ENCODE peak calls at places on chromosomes 16 and 17, in four cellular contexts. H is H1, K is GM12878, V is K562. L is an unnamed sample.

GRCh38 chr17:78484300-78485159 is 92.7 kb downstream of the DNAH17 start:
- DNase-seq in H (peak; percentile 96), K (no peak), V (peak; percentile 98), L (no peak)

GRCh38 chr16:30184430-30185140 is 1.2 kb downstream of the CORO1A start:
- DNase-seq in H (peak; percentile 46), K (peak; percentile 28), V (peak; percentile 32), L (peak; percentile 67)

GRCh38 chr17:77042688-77043330 is 98.0 kb upstream of the SEC14L1 start:
- DNase-seq in H (no peak), K (no peak), V (no peak), L (no peak)

GRCh38 chr17:43014946-43015519 is 7.2 kb downstream of the VAT1 start:
- DNase-seq in H (no peak), K (no peak), V (no peak), L (no peak)

GRCh38 chr16:22317625-22318024 is 20.4 kb downstream of the POLR3E start:
- DNase-seq in H (no peak), K (no peak), V (no peak), L (no peak)

GRCh38 chr17:44309472-44309871 is 1.1 kb downstream of the RUNDC3A start:
- DNase-seq in H (no peak), K (no peak), V (no peak), L (no peak)

GRCh38 chr17:77769215-77769614 is 189.3 kb upstream of the TNRC6C start:
- DNase-seq in H (no peak), K (no peak), V (no peak), L (no peak)

GRCh38 chr17:31378638-31379037 is 12.8 kb upstream of the RAB11FIP4 start:
- DNase-seq in H (no peak), K (no peak), V (no peak), L (no peak)

GRCh38 chr16:77290451-77291110 is 91.4 kb downstream of the SYCE1L start:
- DNase-seq in H (no peak), K (no peak), V (no peak), L (no peak)

GRCh38 chr16:17072104-17072503 is 398.7 kb downstream of the XYLT1 start:
- DNase-seq in H (no peak), K (no peak), V (no peak), L (no peak)

GRCh38 chr17:45129426-45129939 is 2.8 kb downstream of the PLCD3 start:
- DNase-seq in H (no peak), K (no peak), V (no peak), L (no peak)

GRCh38 chr16:3922241-3922640 is 41.7 kb upstream of the CREBBP start:
- DNase-seq in H (no peak), K (no peak), V (no peak), L (no peak)

GRCh38 chr17:77002103-77003045 is 134.2 kb downstream of the MGAT5B start:
- DNase-seq in H (no peak), K (no peak), V (no peak), L (peak; percentile 59)

GRCh38 chr17:82884341-82884871 is 44.6 kb upstream of the ZNF750 start:
- DNase-seq in H (no peak), K (no peak), V (no peak), L (no peak)

GRCh38 chr17:59617141-59617757 is 2.4 kb upstream of the CLTC start:
- DNase-seq in H (no peak), K (no peak), V (no peak), L (no peak)

GRCh38 chr16:10752843-10753523 is 9.3 kb downstream of the NUBP1 start:
- DNase-seq in H (no peak), K (peak; percentile 74), V (no peak), L (no peak)

GRCh38 chr16:86466695-86467406 is 43.5 kb upstream of the FOXF1 start:
- DNase-seq in H (no peak), K (no peak), V (no peak), L (no peak)

GRCh38 chr16:85592700-85593502 is 20.2 kb upstream of the GSE1 start:
- DNase-seq in H (no peak), K (no peak), V (peak; percentile 79), L (no peak)

GRCh38 chr17:60579090-60579489 is 20.9 kb upstream of the PPM1D start:
- DNase-seq in H (no peak), K (no peak), V (no peak), L (no peak)

GRCh38 chr17:79778504-79779087 is 648 bp downstream of the CBX2 start:
- DNase-seq in H (peak; percentile 72), K (no peak), V (peak; percentile 42), L (peak; percentile 87)

GRCh38 chr17:76022285-76022684 is 4.8 kb downstream of the EVPL start:
- DNase-seq in H (no peak), K (no peak), V (no peak), L (no peak)

GRCh38 chr16:77396461-77396860 is 38.4 kb downstream of the ADAMTS18 start:
- DNase-seq in H (no peak), K (no peak), V (no peak), L (no peak)

GRCh38 chr16:80804061-80804450 is 342 bp downstream of the CDYL2 start:
- DNase-seq in H (peak; percentile 65), K (no peak), V (no peak), L (no peak)

GRCh38 chr16:56163938-56164337 is 27.4 kb upstream of the GNAO1 start:
- DNase-seq in H (no peak), K (peak; percentile 32), V (no peak), L (no peak)

GRCh38 chr17:57902800-57903759 is 52.1 kb downstream of the CUEDC1 start:
- DNase-seq in H (no peak), K (peak; percentile 89), V (no peak), L (no peak)

GRCh38 chr16:80518436-80518835 is 22.4 kb upstream of the DYNLRB2 start:
- DNase-seq in H (no peak), K (no peak), V (no peak), L (no peak)

GRCh38 chr17:71327376-71328059 is 793.3 kb upstream of the SOX9 start:
- DNase-seq in H (no peak), K (no peak), V (no peak), L (no peak)

GRCh38 chr16:50679676-50680555 is 1.2 kb downstream of the SNX20 start:
- DNase-seq in H (no peak), K (no peak), V (no peak), L (no peak)

GRCh38 chr16:50679266-50679665 is 1.8 kb downstream of the SNX20 start:
- DNase-seq in H (no peak), K (no peak), V (no peak), L (no peak)

GRCh38 chr16:50683689-50684374 is 2.7 kb upstream of the SNX20 start:
- DNase-seq in H (no peak), K (peak; percentile 87), V (no peak), L (no peak)

GRCh38 chr16:50680556-50680893 is 587 bp downstream of the SNX20 start:
- DNase-seq in H (no peak), K (no peak), V (no peak), L (no peak)

DNA sequence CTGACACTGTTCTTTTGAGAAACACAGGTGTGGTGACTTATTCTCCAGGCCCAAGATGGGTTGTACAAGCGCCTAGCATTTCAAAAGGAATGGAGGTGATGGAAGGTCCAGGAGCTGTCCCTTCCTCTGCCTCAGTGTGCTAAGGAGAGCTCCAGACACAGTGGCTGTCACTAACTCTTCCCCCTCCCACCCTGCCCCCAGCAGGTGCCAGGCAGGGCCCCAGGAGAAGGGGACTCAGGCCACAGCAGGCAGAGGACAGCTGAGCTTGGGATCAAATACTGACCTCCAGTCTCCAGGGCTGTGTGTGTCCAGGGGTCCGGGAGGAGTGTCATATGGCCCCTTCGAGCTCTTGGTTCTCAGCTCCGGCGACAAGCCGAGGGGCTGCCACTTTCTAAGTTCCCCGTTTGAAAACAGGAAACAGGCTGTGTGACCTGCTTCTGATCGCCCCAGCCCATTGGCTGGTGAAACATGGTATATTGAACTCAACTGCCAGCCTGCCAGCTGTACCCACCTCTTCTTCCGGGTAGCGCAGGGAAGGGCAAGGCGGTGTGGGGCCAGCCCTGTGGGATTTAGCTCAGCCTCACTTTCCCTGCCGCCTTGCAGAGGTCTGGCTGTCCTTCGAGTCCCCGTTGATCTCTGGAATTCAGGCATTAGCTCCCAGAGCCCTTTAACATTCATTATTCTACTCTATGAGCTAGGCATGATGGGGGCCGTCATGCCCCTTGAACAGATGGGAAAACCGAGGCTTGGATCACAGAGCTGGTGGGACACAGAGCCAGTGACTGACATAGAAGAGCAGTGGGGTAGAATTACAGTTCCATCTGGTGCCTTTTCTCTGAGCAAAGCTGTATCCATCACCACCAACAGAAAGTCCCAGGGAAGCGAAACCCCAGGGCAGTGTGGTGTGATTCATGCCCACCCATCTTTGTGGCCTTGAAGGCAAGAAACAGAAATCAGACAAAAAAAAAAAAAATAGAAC is at the start of gene SNX20:
- DNase-seq in H (no peak), K (peak; percentile 63), V (no peak), L (no peak)
- TF ChIP-seq NRF1 in H (no peak), K (no peak), V (no peak), L (no peak)

GRCh38 chr16:88208112-88208511 is 174.6 kb upstream of the ZNF469 start:
- DNase-seq in H (no peak), K (no peak), V (no peak), L (no peak)
- TF ChIP-seq NRF1 in H (no peak), K (no peak), V (no peak), L (no peak)

GRCh38 chr17:62860962-62861873 is 53.1 kb upstream of the MARCHF10 start:
- DNase-seq in H (peak; percentile 41), K (no peak), V (no peak), L (no peak)
- TF ChIP-seq NRF1 in H (no peak), K (no peak), V (no peak), L (no peak)

GRCh38 chr17:81822996-81823799 is 9.9 kb downstream of the MCRIP1 start:
- DNase-seq in H (no peak), K (no peak), V (no peak), L (no peak)

GRCh38 chr17:81825841-81826471 is 7.1 kb downstream of the MCRIP1 start:
- DNase-seq in H (no peak), K (no peak), V (peak; percentile 60), L (no peak)

GRCh38 chr17:81824595-81824994 is 8.5 kb downstream of the MCRIP1 start:
- DNase-seq in H (no peak), K (no peak), V (no peak), L (no peak)

GRCh38 chr17:81822312-81822637 is 10.8 kb downstream of the MCRIP1 start:
- DNase-seq in H (no peak), K (no peak), V (no peak), L (no peak)

GRCh38 chr17:81823800-81824550 is 9.1 kb downstream of the MCRIP1 start:
- DNase-seq in H (no peak), K (no peak), V (no peak), L (no peak)
- TF ChIP-seq NRF1 in H (no peak), K (no peak), V (no peak), L (no peak)